ENCODE peak calls at places on chromosome 2, in seven cellular contexts. P is PC-3, M is right lobe of liver, D is GM23338, U is endodermal cell, W is Peyer's patch, G is sigmoid colon. X is an unnamed sample.

GRCh38 chr2:160720098-160720497 is 226.5 kb upstream of the RBMS1 start:
- DNase-seq in W (no peak), M (no peak), U (no peak), D (no peak), G (no peak), P (peak; percentile 42), X (no peak)

GRCh38 chr2:118202707-118203303 is 114.5 kb downstream of the INSIG2 start:
- DNase-seq in M (no peak), D (peak; percentile 85), W (peak; percentile 79), U (peak; percentile 88), P (peak; percentile 61), G (no peak), X (no peak)

GRCh38 chr2:63840081-63840784 is 1.5 kb upstream of the UGP2 start:
- DNase-seq in M (peak; percentile 61), D (peak; percentile 93), U (no peak), W (peak; percentile 47), P (peak; percentile 29), G (no peak), X (peak; percentile 21)

GRCh38 chr2:14427982-14428567 is 204.4 kb upstream of the LRATD1 start:
- DNase-seq in W (no peak), P (peak; percentile 60), M (no peak), G (no peak), U (no peak), D (no peak), X (peak; percentile 43)

GRCh38 chr2:149002891-149003740 is 35.4 kb upstream of the LYPD6B start:
- DNase-seq in P (no peak), W (no peak), U (no peak), G (no peak), D (no peak), M (no peak), X (no peak)

GRCh38 chr2:1421731-1422130 is 8.5 kb downstream of the TPO start:
- DNase-seq in M (no peak), W (no peak), U (peak; percentile 34), P (no peak), D (no peak), G (no peak), X (no peak)

GRCh38 chr2:149648282-149649030 is 60.9 kb upstream of the MMADHC start:
- DNase-seq in U (peak; percentile 58), W (no peak), M (no peak), D (no peak), G (peak; percentile 48), P (peak; percentile 88), X (peak; percentile 98)

GRCh38 chr2:230723363-230723762 is 10.7 kb downstream of the CAB39 start:
- DNase-seq in P (no peak), G (no peak), M (no peak), D (no peak), U (no peak), W (no peak), X (no peak)

DNA sequence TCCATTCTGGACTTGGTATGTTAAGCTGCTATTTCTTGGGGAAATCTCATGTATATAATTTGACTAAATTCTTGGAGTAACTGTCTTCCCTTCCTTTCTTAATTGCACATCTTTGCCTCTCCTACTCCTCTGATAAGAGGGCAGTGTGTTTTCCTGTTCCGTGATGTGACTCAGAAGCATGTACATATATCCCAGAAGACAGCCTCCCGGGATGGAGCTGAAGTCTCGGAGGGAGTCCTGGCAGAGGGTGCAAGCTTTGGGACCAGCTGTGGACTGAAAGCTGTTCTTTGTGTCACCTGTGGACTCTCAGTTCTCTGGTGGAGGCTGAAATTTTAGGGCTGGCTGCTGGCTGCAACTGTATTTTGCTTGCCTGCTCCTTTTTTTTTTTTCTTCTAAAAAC is 54.7 kb upstream of the MGAT5 start:
- DNase-seq in W (no peak), U (no peak), D (no peak), P (no peak), M (no peak), G (no peak), X (no peak)
- H3K4me1 ChIP-seq in W (peaks cover 15% of the 10 kb centered on the region), U (peaks cover 4% of the 10 kb centered on the region), D (peaks cover 52% of the 10 kb centered on the region), P (peaks cover 13% of the 10 kb centered on the region), M (no peaks in the 10 kb centered on the region), G (peaks cover 16% of the 10 kb centered on the region), X (no peaks in the 10 kb centered on the region)

GRCh38 chr2:20942538-20943223 is 101.2 kb downstream of the APOB start:
- DNase-seq in G (no peak), P (no peak), U (no peak), W (no peak), M (no peak), D (no peak), X (no peak)

GRCh38 chr2:20940856-20941255 is 103.0 kb downstream of the APOB start:
- DNase-seq in U (no peak), D (no peak), G (no peak), W (no peak), P (no peak), M (no peak), X (no peak)

GRCh38 chr2:20935168-20935567 is 108.7 kb downstream of the APOB start:
- DNase-seq in M (no peak), W (no peak), G (no peak), P (no peak), U (no peak), D (no peak), X (no peak)

GRCh38 chr2:20940481-20940795 is 103.4 kb downstream of the APOB start:
- DNase-seq in D (no peak), G (no peak), P (no peak), W (no peak), U (no peak), M (no peak), X (no peak)

DNA sequence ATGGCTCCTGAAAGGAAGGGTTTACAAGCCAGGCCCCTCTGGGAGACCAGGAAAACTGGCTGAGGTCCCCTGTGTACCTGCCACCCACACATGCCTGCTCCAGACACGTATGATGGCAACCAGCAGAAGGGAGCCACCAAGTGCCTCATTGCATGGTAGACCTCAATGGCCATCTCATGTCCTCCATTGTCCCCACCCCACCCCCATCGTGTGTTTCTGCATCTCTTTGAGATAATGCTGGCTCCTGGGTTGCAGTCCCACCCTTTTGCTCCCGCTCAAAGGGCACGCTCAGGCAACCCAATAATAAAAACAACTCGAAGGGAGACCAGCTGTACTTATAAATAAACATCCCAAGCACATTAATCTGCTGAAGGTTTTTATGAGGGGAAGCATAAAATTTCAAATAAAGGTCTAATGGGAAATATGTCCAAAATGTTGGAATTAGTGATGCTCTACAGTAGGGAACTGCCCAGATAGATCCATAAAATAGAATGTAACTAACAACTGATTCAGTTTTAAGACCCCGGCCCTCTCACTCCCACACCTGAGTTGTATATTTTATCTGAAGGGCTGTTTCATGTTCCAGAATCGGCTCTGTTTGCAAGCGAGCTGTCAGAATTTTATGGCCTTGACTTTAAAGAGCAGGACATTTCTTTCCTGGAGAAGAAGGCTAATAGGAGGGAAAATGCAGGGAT is 103.9 kb downstream of the APOB start:
- DNase-seq in U (no peak), W (no peak), P (no peak), G (no peak), M (no peak), D (no peak), X (no peak)
- H3K27me3 ChIP-seq in U (peaks cover 23% of the 10 kb centered on the region), W (no peaks in the 10 kb centered on the region), P (peaks cover 7% of the 10 kb centered on the region), G (no peaks in the 10 kb centered on the region), M (no peaks in the 10 kb centered on the region), D (no peaks in the 10 kb centered on the region), X (no peaks in the 10 kb centered on the region)

GRCh38 chr2:20919301-20919800 is 96.5 kb upstream of the LDAH start:
- DNase-seq in G (no peak), D (no peak), U (no peak), W (no peak), M (no peak), P (no peak), X (no peak)

GRCh38 chr2:20916604-20917286 is 93.8 kb upstream of the LDAH start:
- DNase-seq in G (peak; percentile 73), D (peak; percentile 12), W (no peak), U (peak; percentile 78), M (no peak), P (no peak), X (peak; percentile 26)

GRCh38 chr2:20917287-20917660 is 94.4 kb upstream of the LDAH start:
- DNase-seq in M (no peak), P (no peak), W (no peak), G (no peak), U (no peak), D (no peak), X (no peak)

GRCh38 chr2:20915271-20915670 is 92.4 kb upstream of the LDAH start:
- DNase-seq in G (no peak), U (peak; percentile 64), M (no peak), D (no peak), P (no peak), W (no peak), X (no peak)

DNA sequence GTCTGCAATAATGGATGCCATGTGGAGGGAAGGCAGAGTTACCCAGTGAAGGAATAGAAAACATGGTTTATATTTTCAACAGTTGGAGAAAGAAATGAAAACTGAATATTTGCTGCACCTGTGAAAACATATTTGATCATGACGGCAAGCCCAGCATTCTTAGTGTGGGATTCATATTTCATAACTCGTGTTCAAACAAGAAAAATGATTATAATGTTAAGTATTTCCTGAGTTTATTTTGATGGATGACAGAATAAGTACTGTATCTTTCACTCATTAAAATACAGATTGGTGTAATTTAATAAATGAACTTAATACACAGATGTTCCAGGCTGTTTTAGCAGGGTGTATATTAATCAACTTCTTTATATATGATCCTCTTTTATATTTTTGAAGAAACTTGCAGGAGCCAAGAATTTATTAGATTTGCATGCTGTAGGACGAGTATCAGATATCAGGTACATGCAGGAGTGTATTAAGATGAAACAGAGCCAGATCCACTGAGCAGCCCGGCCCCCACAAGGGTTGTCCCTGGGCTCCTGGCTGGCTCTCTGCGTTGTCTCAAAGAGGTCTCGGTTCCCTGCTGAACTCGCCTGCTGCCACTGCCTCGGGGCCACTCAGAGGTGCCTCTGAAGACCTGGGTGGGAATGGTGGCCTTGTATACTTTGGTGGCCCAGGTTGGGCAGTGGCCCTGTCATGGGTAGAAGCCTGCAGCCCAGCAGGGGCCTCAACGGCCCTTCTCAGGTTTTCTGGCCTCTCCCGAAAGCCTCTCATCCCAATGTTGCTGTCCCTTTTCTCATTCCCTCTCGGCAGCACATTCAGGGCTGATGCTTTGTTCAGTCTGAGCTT is 95.0 kb upstream of the LDAH start:
- DNase-seq in M (no peak), D (no peak), U (no peak), P (peak; percentile 10), G (no peak), W (no peak), X (peak; percentile 50)
- H3K27ac ChIP-seq in M (no peak overlapping the region), D (no peak overlapping the region), U (no peak overlapping the region), P (no peak overlapping the region), G (peak overlapping the region; percentile 63), W (no peak overlapping the region), X (peak overlapping the region; percentile 23)

GRCh38 chr2:174965992-174966789 is 39.0 kb downstream of the CHN1 start:
- DNase-seq in U (no peak), W (no peak), M (no peak), D (no peak), P (peak; percentile 4), G (no peak), X (no peak)

GRCh38 chr2:174967086-174967485 is 38.1 kb downstream of the CHN1 start:
- DNase-seq in U (no peak), D (no peak), P (no peak), M (no peak), W (no peak), G (no peak), X (no peak)

GRCh38 chr2:174965551-174965950 is 39.6 kb downstream of the CHN1 start:
- DNase-seq in M (no peak), D (no peak), P (no peak), G (no peak), W (no peak), U (no peak), X (no peak)

GRCh38 chr2:174969091-174969734 is 36.0 kb downstream of the CHN1 start:
- DNase-seq in M (no peak), W (no peak), D (no peak), P (no peak), U (no peak), G (no peak), X (no peak)

GRCh38 chr2:174967693-174968260 is 37.4 kb downstream of the CHN1 start:
- DNase-seq in W (no peak), P (no peak), M (no peak), U (no peak), G (no peak), D (no peak), X (no peak)
- H3K4me1 ChIP-seq in W (peaks cover 12% of the 10 kb centered on the region), P (peaks cover 33% of the 10 kb centered on the region), M (peaks cover 22% of the 10 kb centered on the region), U (peaks cover 4% of the 10 kb centered on the region), G (peaks cover 36% of the 10 kb centered on the region), D (peaks cover 63% of the 10 kb centered on the region), X (peaks cover 14% of the 10 kb centered on the region)

X was measured in foreskin keratinocyte.